ENCODE peak calls at places on chromosome X, in ten cellular contexts. O, R, J, T, G, M, Z, A, F and L are unnamed samples.

GRCh38 chrX:47854474-47854873 is 17.8 kb downstream of the ZNF81 start:
- DNase-seq in T (no peak), J (no peak), G (no peak), Z (peak; percentile 32), F (no peak), M (peak; percentile 14), R (peak; percentile 54), O (peak; percentile 5), A (peak; percentile 26), L (peak; percentile 10)

GRCh38 chrX:63488546-63489373 is 137.6 kb upstream of the SPIN4 start:
- DNase-seq in R (no peak), T (no peak), G (no peak), Z (no peak), M (no peak), J (no peak), O (no peak), A (no peak), F (no peak), L (no peak)

GRCh38 chrX:106263817-106264216 is 95.7 kb downstream of the PWWP3B start:
- DNase-seq in Z (no peak), A (no peak), R (peak; percentile 67), T (no peak), M (no peak), G (no peak), O (peak; percentile 54), J (no peak), F (no peak), L (no peak)

GRCh38 chrX:47380268-47380667 is 9.9 kb downstream of the ZNF157 start:
- DNase-seq in M (peak; percentile 53), F (no peak), G (no peak), J (no peak), R (no peak), T (no peak), O (no peak), A (no peak), Z (no peak), L (no peak)

GRCh38 chrX:72296991-72297390 is 8.7 kb downstream of the CITED1 start:
- DNase-seq in M (no peak), O (no peak), J (no peak), G (no peak), A (no peak), R (no peak), Z (no peak), F (no peak), T (no peak), L (no peak)

GRCh38 chrX:41082783-41083182 is 2.5 kb upstream of the USP9X start:
- DNase-seq in A (no peak), O (no peak), T (no peak), J (no peak), F (no peak), Z (no peak), G (no peak), M (no peak), R (no peak), L (no peak)

GRCh38 chrX:137195991-137196390 is 162.2 kb upstream of the GPR101 start:
- DNase-seq in M (no peak), G (no peak), T (no peak), F (no peak), O (peak; percentile 39), R (no peak), Z (no peak), A (no peak), J (no peak), L (no peak)

GRCh38 chrX:39629001-39629400 is 468.8 kb downstream of the BCOR start:
- DNase-seq in O (no peak), F (no peak), A (no peak), T (no peak), J (no peak), Z (no peak), G (no peak), R (no peak), M (no peak), L (no peak)

GRCh38 chrX:80578518-80579105 is 158.4 kb downstream of the TENT5D start:
- DNase-seq in R (peak; percentile 38), J (no peak), O (peak; percentile 3), A (no peak), Z (peak; percentile 23), G (no peak), F (peak; percentile 2), T (peak; percentile 1), M (no peak), L (no peak)

GRCh38 chrX:57573754-57574153 is 18.1 kb upstream of the ZXDB start:
- DNase-seq in M (peak; percentile 11), J (no peak), Z (peak; percentile 30), G (peak; percentile 2), A (peak; percentile 17), T (no peak), O (no peak), F (no peak), R (peak; percentile 40), L (peak; percentile 9)

GRCh38 chrX:3076416-3076991 is 35.2 kb downstream of the ARSF start:
- DNase-seq in R (no peak), J (no peak), Z (no peak), T (no peak), G (no peak), A (peak; percentile 24), M (no peak), F (no peak), O (no peak), L (no peak)

GRCh38 chrX:79630033-79631009 is 263.2 kb upstream of the ITM2A start:
- DNase-seq in Z (no peak), F (no peak), O (no peak), J (no peak), R (no peak), A (no peak), T (no peak), M (no peak), G (no peak), L (no peak)